ENCODE peak calls at places on chromosomes 3 and 15, in six cellular contexts. One of them, this sample, is unnamed. For H3K4me1, the result is how much of the 10 kb centered on the place peaks cover.

GRCh38 chr3:128858167-128858566 is 21.3 kb upstream of the ACAD9 start:
- DNase-seq in IMR-90: no peak
- DNase-seq in vagina: no peak
- DNase-seq in aorta: no peak
- DNase-seq in thyroid gland: no peak
- DNase-seq in GM23338: no peak
- DNase-seq in this sample: no peak

GRCh38 chr3:127408684-127409420 is 121.0 kb upstream of the PRR20G start:
- DNase-seq in IMR-90: no peak
- DNase-seq in vagina: peak
- DNase-seq in aorta: no peak
- DNase-seq in thyroid gland: no peak
- DNase-seq in GM23338: peak
- DNase-seq in this sample: no peak

GRCh38 chr3:52349611-52350395 is 33.7 kb downstream of the DNAH1 start:
- DNase-seq in IMR-90: no peak
- DNase-seq in vagina: no peak
- DNase-seq in aorta: peak
- DNase-seq in thyroid gland: no peak
- DNase-seq in GM23338: no peak
- DNase-seq in this sample: no peak

GRCh38 chr15:33955945-33956344 is 12.4 kb upstream of the CHRM5 start:
- DNase-seq in IMR-90: no peak
- DNase-seq in vagina: no peak
- DNase-seq in aorta: no peak
- DNase-seq in thyroid gland: no peak
- DNase-seq in GM23338: no peak
- DNase-seq in this sample: no peak

GRCh38 chr3:158845748-158846350 is 44.0 kb downstream of the MFSD1 start:
- DNase-seq in IMR-90: no peak
- DNase-seq in vagina: no peak
- DNase-seq in aorta: no peak
- DNase-seq in thyroid gland: peak
- DNase-seq in GM23338: peak
- DNase-seq in this sample: no peak

GRCh38 chr3:52245322-52246263 is at the start of gene PPM1M:
- DNase-seq in IMR-90: peak
- DNase-seq in vagina: no peak
- DNase-seq in aorta: peak
- DNase-seq in thyroid gland: peak
- DNase-seq in GM23338: peak
- DNase-seq in this sample: peak

GRCh38 chr3:29576675-29577074 is 295.8 kb downstream of the RBMS3 start:
- DNase-seq in IMR-90: no peak
- DNase-seq in vagina: no peak
- DNase-seq in aorta: no peak
- DNase-seq in thyroid gland: no peak
- DNase-seq in GM23338: no peak
- DNase-seq in this sample: no peak

GRCh38 chr15:95162967-95163531 is 931.7 kb downstream of the MCTP2 start:
- DNase-seq in IMR-90: peak
- DNase-seq in vagina: no peak
- DNase-seq in aorta: no peak
- DNase-seq in thyroid gland: no peak
- DNase-seq in GM23338: no peak
- DNase-seq in this sample: no peak

GRCh38 chr3:1703169-1703568 is 395.5 kb upstream of the CNTN4 start:
- DNase-seq in IMR-90: no peak
- DNase-seq in vagina: no peak
- DNase-seq in aorta: no peak
- DNase-seq in thyroid gland: no peak
- DNase-seq in GM23338: no peak
- DNase-seq in this sample: no peak

GRCh38 chr3:46612324-46612723 is at the start of gene FAM240A:
- DNase-seq in IMR-90: no peak
- DNase-seq in vagina: no peak
- DNase-seq in aorta: no peak
- DNase-seq in thyroid gland: peak
- DNase-seq in GM23338: no peak
- DNase-seq in this sample: no peak

GRCh38 chr15:48616216-48616615 is 29.3 kb downstream of the FBN1 start:
- DNase-seq in IMR-90: peak
- DNase-seq in vagina: no peak
- DNase-seq in aorta: no peak
- DNase-seq in thyroid gland: no peak
- DNase-seq in GM23338: no peak
- DNase-seq in this sample: no peak

GRCh38 chr15:100934735-100935134 is 15.6 kb downstream of the LRRK1 start:
- DNase-seq in IMR-90: peak
- DNase-seq in vagina: no peak
- DNase-seq in aorta: no peak
- DNase-seq in thyroid gland: no peak
- DNase-seq in GM23338: peak
- DNase-seq in this sample: no peak

GRCh38 chr15:51077565-51078153 is 17.0 kb downstream of the TNFAIP8L3 start:
- DNase-seq in IMR-90: no peak
- DNase-seq in vagina: no peak
- DNase-seq in aorta: peak
- DNase-seq in thyroid gland: peak
- DNase-seq in GM23338: peak
- DNase-seq in this sample: peak

GRCh38 chr3:151210676-151211381 is 7.8 kb upstream of the GPR171 start:
- DNase-seq in IMR-90: no peak
- DNase-seq in vagina: no peak
- DNase-seq in aorta: no peak
- DNase-seq in thyroid gland: no peak
- DNase-seq in GM23338: peak
- DNase-seq in this sample: no peak

GRCh38 chr3:184525337-184526157 is 36.0 kb upstream of the EPHB3 start:
- DNase-seq in IMR-90: no peak
- DNase-seq in vagina: no peak
- DNase-seq in aorta: no peak
- DNase-seq in thyroid gland: no peak
- DNase-seq in GM23338: peak
- DNase-seq in this sample: no peak

GRCh38 chr3:51712963-51713362 is 6.1 kb downstream of the GRM2 start:
- DNase-seq in IMR-90: no peak
- DNase-seq in vagina: no peak
- DNase-seq in aorta: peak
- DNase-seq in thyroid gland: no peak
- DNase-seq in GM23338: no peak
- DNase-seq in this sample: no peak

GRCh38 chr3:159775372-159775961 is 213.2 kb upstream of the IL12A start:
- DNase-seq in IMR-90: peak
- DNase-seq in vagina: no peak
- DNase-seq in aorta: peak
- DNase-seq in thyroid gland: peak
- DNase-seq in GM23338: peak
- DNase-seq in this sample: peak

GRCh38 chr15:63054281-63054683 is 11.7 kb downstream of the TPM1 start:
- DNase-seq in IMR-90: no peak
- DNase-seq in vagina: no peak
- DNase-seq in aorta: no peak
- DNase-seq in thyroid gland: no peak
- DNase-seq in GM23338: peak
- DNase-seq in this sample: no peak

GRCh38 chr15:63052128-63052826 is 9.7 kb downstream of the TPM1 start:
- DNase-seq in IMR-90: no peak
- DNase-seq in vagina: no peak
- DNase-seq in aorta: no peak
- DNase-seq in thyroid gland: no peak
- DNase-seq in GM23338: no peak
- DNase-seq in this sample: no peak

GRCh38 chr15:63051701-63052066 is 9.1 kb downstream of the TPM1 start:
- DNase-seq in IMR-90: no peak
- DNase-seq in vagina: no peak
- DNase-seq in aorta: no peak
- DNase-seq in thyroid gland: no peak
- DNase-seq in GM23338: no peak
- DNase-seq in this sample: no peak

GRCh38 chr15:63054985-63055384 is 12.4 kb downstream of the TPM1 start:
- DNase-seq in IMR-90: no peak
- DNase-seq in vagina: no peak
- DNase-seq in aorta: no peak
- DNase-seq in thyroid gland: no peak
- DNase-seq in GM23338: no peak
- DNase-seq in this sample: no peak

DNA sequence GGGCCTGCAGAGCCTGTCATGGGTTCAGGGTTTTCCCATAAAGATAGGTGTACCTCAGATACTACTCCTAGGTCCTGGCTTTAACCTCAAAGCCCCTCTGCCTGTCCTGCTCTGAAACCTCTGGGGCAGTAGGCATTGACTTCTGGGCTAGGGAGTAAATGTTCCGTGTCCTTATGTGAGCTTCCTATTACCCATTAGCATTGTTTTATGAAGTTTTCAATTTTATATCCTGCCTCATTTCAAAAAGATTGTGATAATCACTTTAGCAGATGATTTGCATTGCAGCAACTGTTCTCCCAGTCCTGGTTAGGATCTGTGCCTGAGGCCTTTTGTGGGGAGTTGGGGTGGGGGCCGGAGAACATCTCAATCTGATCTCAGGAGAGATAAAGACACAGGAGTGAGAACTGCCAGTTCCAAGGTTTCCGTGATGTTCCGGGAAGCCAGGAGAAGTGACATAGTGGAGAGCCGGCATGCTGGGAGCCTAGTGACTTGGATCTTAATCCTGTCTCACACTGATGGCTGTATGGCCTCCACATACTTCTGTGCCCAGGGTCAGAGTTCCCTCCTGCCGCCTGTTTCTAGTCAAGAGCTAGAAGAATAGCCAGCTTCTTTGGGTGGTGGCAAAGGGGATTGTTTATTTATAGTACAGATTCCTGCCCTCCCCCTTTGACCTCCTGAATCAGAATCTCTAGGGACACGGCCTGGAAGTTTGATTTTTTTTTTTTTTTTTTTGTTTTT is 10.6 kb downstream of the TPM1 start:
- DNase-seq in IMR-90: no peak
- DNase-seq in vagina: no peak
- DNase-seq in aorta: no peak
- DNase-seq in thyroid gland: peak
- DNase-seq in GM23338: peak
- DNase-seq in this sample: peak
- H3K4me1 ChIP-seq in IMR-90: under half
- H3K4me1 ChIP-seq in vagina: half or more
- H3K4me1 ChIP-seq in aorta: under half
- H3K4me1 ChIP-seq in thyroid gland: half or more
- H3K4me1 ChIP-seq in GM23338: under half
- H3K4me1 ChIP-seq in this sample: half or more

DNA sequence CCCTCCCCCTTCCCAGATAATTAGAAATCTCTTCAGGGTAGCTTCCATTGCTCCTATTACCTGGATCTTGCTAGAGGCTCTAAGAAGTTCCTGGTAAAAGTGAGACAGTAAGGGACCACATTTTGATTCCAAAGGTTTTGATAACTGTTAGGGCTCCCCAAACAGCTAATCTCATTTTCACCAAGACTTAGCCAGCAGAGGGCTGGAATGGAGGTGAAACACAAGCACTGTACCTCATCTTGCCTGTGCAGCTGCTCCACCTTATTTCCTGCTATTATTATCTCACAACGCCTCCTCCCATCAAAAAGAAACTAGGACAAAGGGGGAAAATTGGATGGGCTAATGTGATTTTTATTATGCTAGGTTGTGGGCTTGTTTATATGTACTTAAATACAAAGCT is 7.3 kb downstream of the SETD5 start:
- DNase-seq in IMR-90: no peak
- DNase-seq in vagina: no peak
- DNase-seq in aorta: no peak
- DNase-seq in thyroid gland: no peak
- DNase-seq in GM23338: no peak
- DNase-seq in this sample: no peak
- H3K4me1 ChIP-seq in IMR-90: under half
- H3K4me1 ChIP-seq in vagina: half or more
- H3K4me1 ChIP-seq in aorta: under half
- H3K4me1 ChIP-seq in thyroid gland: half or more
- H3K4me1 ChIP-seq in GM23338: half or more
- H3K4me1 ChIP-seq in this sample: half or more

DNA sequence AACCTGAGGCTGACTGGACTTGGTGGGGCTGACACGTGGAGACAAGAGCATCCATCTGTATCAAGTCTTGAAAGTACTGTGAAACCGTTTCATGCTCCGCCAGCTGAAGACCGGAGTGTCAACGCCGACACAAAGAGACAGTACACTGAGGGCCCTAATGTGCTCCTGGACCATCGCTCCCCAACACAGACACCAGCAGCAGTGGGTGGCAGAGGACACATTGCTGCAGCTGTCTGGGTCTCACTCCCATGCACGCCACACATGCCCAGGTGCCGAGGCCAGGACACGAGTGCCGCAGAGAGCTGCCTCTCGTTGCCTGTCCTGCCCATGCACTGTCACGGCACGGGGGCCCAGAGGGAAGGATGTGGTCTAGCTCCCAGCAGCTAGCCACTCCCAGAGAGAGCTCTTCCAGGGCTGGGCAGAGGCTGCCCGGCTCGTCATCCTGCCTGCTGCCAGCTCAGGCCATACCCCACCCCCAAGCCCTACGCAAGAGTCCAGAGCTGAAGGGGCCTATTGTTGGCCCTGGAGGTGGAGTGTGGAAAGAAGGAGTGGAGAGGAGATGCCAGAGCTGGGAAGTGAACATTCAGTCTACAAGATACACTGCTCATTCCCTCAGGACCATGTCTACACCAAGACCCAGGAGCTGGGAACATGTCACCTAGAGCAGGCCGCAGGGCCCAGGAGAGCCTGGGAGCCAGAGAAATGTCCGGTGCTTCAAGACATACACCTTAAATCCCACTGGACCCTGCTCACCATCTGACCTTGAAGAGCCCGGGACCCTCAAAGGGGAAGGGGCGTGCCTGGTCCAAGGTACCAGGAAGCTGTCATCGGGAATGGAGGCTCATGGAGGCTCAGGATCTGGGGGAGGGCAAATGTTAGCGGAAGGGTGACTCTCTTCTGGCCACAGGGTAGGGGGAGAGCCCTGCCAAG is 7.7 kb downstream of the TNK2 start:
- DNase-seq in IMR-90: peak
- DNase-seq in vagina: no peak
- DNase-seq in aorta: peak
- DNase-seq in thyroid gland: peak
- DNase-seq in GM23338: no peak
- DNase-seq in this sample: peak
- H3K4me1 ChIP-seq in IMR-90: under half
- H3K4me1 ChIP-seq in vagina: under half
- H3K4me1 ChIP-seq in aorta: under half
- H3K4me1 ChIP-seq in thyroid gland: under half
- H3K4me1 ChIP-seq in GM23338: under half
- H3K4me1 ChIP-seq in this sample: under half

GRCh38 chr3:172106989-172107388 is 67.6 kb downstream of the FNDC3B start:
- DNase-seq in IMR-90: no peak
- DNase-seq in vagina: no peak
- DNase-seq in aorta: no peak
- DNase-seq in thyroid gland: peak
- DNase-seq in GM23338: no peak
- DNase-seq in this sample: no peak
- H3K4me1 ChIP-seq in IMR-90: under half
- H3K4me1 ChIP-seq in vagina: half or more
- H3K4me1 ChIP-seq in aorta: under half
- H3K4me1 ChIP-seq in thyroid gland: half or more
- H3K4me1 ChIP-seq in GM23338: half or more
- H3K4me1 ChIP-seq in this sample: under half

This sample was measured in heart right ventricle.